ENCODE peak calls at places on chromosomes 7 and 10, in four cellular contexts. K is stomach, N is GM06990, V is Panc1. X is an unnamed sample.

GRCh38 chr7:71735961-71736556 is 604.1 kb downstream of the GALNT17 start:
- DNase-seq in N (peak; percentile 6), K (peak; percentile 72), V (peak; percentile 51), X (peak; percentile 12)

GRCh38 chr7:25179771-25180591 is 48.3 kb downstream of the NPVF start:
- DNase-seq in V (peak; percentile 25), N (peak; percentile 97), K (peak; percentile 97), X (peak; percentile 91)

GRCh38 chr7:16234493-16235151 is 186.7 kb downstream of the CRPPA start:
- DNase-seq in N (no peak), K (no peak), V (no peak), X (no peak)

GRCh38 chr7:3722396-3722846 is 421.4 kb downstream of the SDK1 start:
- DNase-seq in N (peak; percentile 6), K (no peak), V (no peak), X (no peak)

GRCh38 chr7:116393654-116394053 is 105.9 kb upstream of the CAV2 start:
- DNase-seq in V (no peak), N (no peak), K (no peak), X (no peak)

GRCh38 chr7:3943779-3944520 is 642.9 kb downstream of the SDK1 start:
- DNase-seq in K (no peak), V (no peak), N (no peak), X (no peak)

GRCh38 chr7:5476001-5476400 is 52.4 kb upstream of the TNRC18 start:
- DNase-seq in N (no peak), K (no peak), V (no peak), X (no peak)

GRCh38 chr10:110153396-110153795 is 54.0 kb upstream of the MXI1 start:
- DNase-seq in V (no peak), K (no peak), N (no peak), X (no peak)

GRCh38 chr10:129466703-129467345 is at the start of gene MGMT:
- DNase-seq in V (peak; percentile 5), N (peak; percentile 90), K (peak; percentile 98), X (peak; percentile 66)

GRCh38 chr7:64541438-64542359 is 21.2 kb downstream of the ZNF680 start:
- DNase-seq in K (no peak), V (no peak), N (no peak), X (no peak)

GRCh38 chr7:25565949-25566348 is 337.7 kb upstream of the NPVF start:
- DNase-seq in N (peak; percentile 6), V (peak; percentile 82), K (peak; percentile 71), X (no peak)

GRCh38 chr7:78073470-78074382 is 275.2 kb downstream of the PHTF2 start:
- DNase-seq in K (no peak), V (peak; percentile 7), N (no peak), X (no peak)

GRCh38 chr10:102620138-102620591 is 24.1 kb upstream of the TRIM8 start:
- DNase-seq in N (no peak), K (no peak), V (no peak), X (no peak)

DNA sequence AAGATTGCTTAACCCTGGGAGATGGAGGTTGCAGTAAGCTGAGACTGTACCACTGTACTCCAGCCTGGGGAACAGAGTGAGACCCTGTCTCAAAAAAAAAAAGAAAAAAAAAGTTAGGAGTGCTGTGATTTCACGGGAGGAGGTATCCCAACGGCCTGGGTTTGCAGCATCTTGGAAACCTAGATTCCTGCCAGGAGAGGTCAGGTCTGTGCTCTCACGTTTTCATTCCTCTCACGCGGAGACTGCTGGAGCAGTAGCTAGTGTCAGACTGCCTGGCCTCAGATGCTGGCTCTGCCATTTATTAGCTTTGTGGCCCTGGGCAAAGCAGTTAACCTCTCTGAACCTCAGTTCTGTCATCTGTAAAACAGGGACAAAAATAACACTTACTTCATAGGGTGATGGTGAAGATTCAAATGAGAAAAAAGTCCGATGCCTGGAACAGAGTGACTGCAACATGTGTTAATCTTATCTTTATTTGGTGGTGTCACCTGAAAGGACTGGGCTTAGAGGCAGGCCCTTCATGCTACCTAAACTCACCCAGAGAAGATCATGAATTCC is 94.9 kb downstream of the GAD2 start:
- DNase-seq in V (no peak), N (no peak), K (no peak), X (no peak)
- H3K4me3 ChIP-seq in V (no peak overlapping the region), N (no peak overlapping the region), K (no peak overlapping the region), X (no peak overlapping the region)

DNA sequence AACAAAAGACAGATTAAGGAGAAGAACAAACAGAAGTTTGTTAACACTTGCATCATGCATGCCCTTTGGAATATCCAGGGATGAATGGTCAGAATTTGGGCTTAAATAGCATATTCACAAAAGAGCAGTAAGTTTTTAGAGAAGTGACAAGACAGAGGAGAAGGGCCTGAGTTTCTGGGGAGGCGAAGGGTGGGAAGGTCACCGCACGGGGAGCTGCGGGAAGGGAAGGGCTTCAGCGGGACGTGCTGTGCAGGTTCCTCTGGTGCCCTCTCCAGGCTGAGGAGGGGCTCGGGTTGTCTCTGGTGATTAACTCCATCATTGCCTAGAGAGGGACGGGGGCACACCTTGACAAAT is 10.4 kb upstream of the ZNF22 start:
- DNase-seq in K (no peak), N (no peak), V (no peak), X (no peak)
- TF ChIP-seq CTCF in K (no peak), N (no peak), V (no peak), X (no peak)

GRCh38 chr7:1935176-1936005 is 265.3 kb downstream of the ELFN1 start:
- DNase-seq in V (no peak), N (no peak), K (no peak), X (no peak)
- H3K4me3 ChIP-seq in V (no peak overlapping the region), N (no peak overlapping the region), K (no peak overlapping the region), X (no peak overlapping the region)

GRCh38 chr10:115171392-115171960 is 78.3 kb downstream of the ATRNL1 start:
- DNase-seq in K (no peak), N (no peak), V (no peak), X (no peak)
- TF ChIP-seq CTCF in K (no peak), N (peak; percentile 26), V (peak; percentile 48), X (no peak)

GRCh38 chr7:41698726-41699125 is 4.2 kb downstream of the INHBA start:
- DNase-seq in K (no peak), V (no peak), N (no peak), X (no peak)
- H3K4me3 ChIP-seq in K (peak overlapping the region; percentile 33), V (peak overlapping the region; percentile 52), N (no peak overlapping the region), X (no peak overlapping the region)

X was measured in GM12864.